ENCODE peak calls at places on chromosomes 2 and 18, in four cellular contexts. One of them, this sample, is unnamed.

GRCh38 chr2:25397777-25398176 is 56.1 kb upstream of the DNMT3A start:
- DNase-seq in K562: no peak
- DNase-seq in HepG2: no peak
- DNase-seq in A549: no peak
- DNase-seq in this sample: no peak

GRCh38 chr2:45210466-45211195 is 201.4 kb upstream of the SIX2 start:
- DNase-seq in K562: no peak
- DNase-seq in HepG2: no peak
- DNase-seq in A549: no peak
- DNase-seq in this sample: no peak

GRCh38 chr2:103788875-103789715 is 1027.3 kb downstream of the TMEM182 start:
- DNase-seq in K562: no peak
- DNase-seq in HepG2: peak
- DNase-seq in A549: no peak
- DNase-seq in this sample: peak

GRCh38 chr2:52465267-52465666 is 1302.3 kb upstream of the CHAC2 start:
- DNase-seq in K562: no peak
- DNase-seq in HepG2: no peak
- DNase-seq in A549: no peak
- DNase-seq in this sample: no peak

GRCh38 chr2:78699696-78700095 is 325.8 kb upstream of the REG3G start:
- DNase-seq in K562: no peak
- DNase-seq in HepG2: no peak
- DNase-seq in A549: no peak
- DNase-seq in this sample: no peak

GRCh38 chr2:104874230-104874629 is 20.3 kb downstream of the POU3F3 start:
- DNase-seq in K562: no peak
- DNase-seq in HepG2: no peak
- DNase-seq in A549: no peak
- DNase-seq in this sample: no peak

GRCh38 chr2:88329815-88330603 is 122.5 kb downstream of the FOXI3 start:
- DNase-seq in K562: no peak
- DNase-seq in HepG2: peak
- DNase-seq in A549: no peak
- DNase-seq in this sample: peak

GRCh38 chr2:33529771-33530481 is 53.5 kb downstream of the RASGRP3 start:
- DNase-seq in K562: peak
- DNase-seq in HepG2: no peak
- DNase-seq in A549: peak
- DNase-seq in this sample: no peak

GRCh38 chr2:134137182-134137595 is 116.7 kb upstream of the MGAT5 start:
- DNase-seq in K562: no peak
- DNase-seq in HepG2: no peak
- DNase-seq in A549: no peak
- DNase-seq in this sample: no peak

GRCh38 chr2:64392514-64392913 is 61.4 kb upstream of the LGALSL start:
- DNase-seq in K562: no peak
- DNase-seq in HepG2: no peak
- DNase-seq in A549: no peak
- DNase-seq in this sample: no peak

GRCh38 chr2:200125463-200125862 is 170.1 kb downstream of the MAIP1 start:
- DNase-seq in K562: no peak
- DNase-seq in HepG2: no peak
- DNase-seq in A549: no peak
- DNase-seq in this sample: no peak

GRCh38 chr2:148122788-148123187 is 101.9 kb downstream of the MBD5 start:
- DNase-seq in K562: no peak
- DNase-seq in HepG2: no peak
- DNase-seq in A549: no peak
- DNase-seq in this sample: no peak

GRCh38 chr2:160375037-160375436 is 118.6 kb downstream of the RBMS1 start:
- DNase-seq in K562: no peak
- DNase-seq in HepG2: no peak
- DNase-seq in A549: no peak
- DNase-seq in this sample: no peak

GRCh38 chr2:181054843-181055242 is 74.4 kb downstream of the UBE2E3 start:
- DNase-seq in K562: no peak
- DNase-seq in HepG2: no peak
- DNase-seq in A549: no peak
- DNase-seq in this sample: no peak
- TF ChIP-seq HMGXB4 in K562: no peak
- TF ChIP-seq HMGXB4 in HepG2: no peak
- TF ChIP-seq HMGXB4 in A549: no peak
- TF ChIP-seq HMGXB4 in this sample: no peak

DNA sequence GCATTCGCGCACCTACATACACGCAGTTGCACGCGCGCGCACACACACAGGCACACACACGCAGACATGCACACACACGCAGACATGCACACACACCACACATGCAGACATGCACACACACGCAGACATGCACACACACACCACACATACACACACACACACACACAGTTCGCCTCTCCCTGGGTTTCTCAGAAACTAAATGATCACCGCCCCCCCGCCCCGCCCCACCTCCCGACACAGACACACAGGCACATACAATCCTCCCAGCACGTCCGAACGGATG is 1.1 kb downstream of the EPHA4 start:
- DNase-seq in K562: no peak
- DNase-seq in HepG2: no peak
- DNase-seq in A549: no peak
- DNase-seq in this sample: no peak
- TF ChIP-seq USF2 in K562: no peak
- TF ChIP-seq USF2 in HepG2: no peak
- TF ChIP-seq USF2 in A549: no peak
- TF ChIP-seq USF2 in this sample: no peak

GRCh38 chr18:77249583-77250500 is at the start of gene GALR1:
- DNase-seq in K562: no peak
- DNase-seq in HepG2: no peak
- DNase-seq in A549: no peak
- DNase-seq in this sample: peak
- TF ChIP-seq HMGXB4 in K562: no peak
- TF ChIP-seq HMGXB4 in HepG2: no peak
- TF ChIP-seq HMGXB4 in A549: no peak
- TF ChIP-seq HMGXB4 in this sample: no peak

DNA sequence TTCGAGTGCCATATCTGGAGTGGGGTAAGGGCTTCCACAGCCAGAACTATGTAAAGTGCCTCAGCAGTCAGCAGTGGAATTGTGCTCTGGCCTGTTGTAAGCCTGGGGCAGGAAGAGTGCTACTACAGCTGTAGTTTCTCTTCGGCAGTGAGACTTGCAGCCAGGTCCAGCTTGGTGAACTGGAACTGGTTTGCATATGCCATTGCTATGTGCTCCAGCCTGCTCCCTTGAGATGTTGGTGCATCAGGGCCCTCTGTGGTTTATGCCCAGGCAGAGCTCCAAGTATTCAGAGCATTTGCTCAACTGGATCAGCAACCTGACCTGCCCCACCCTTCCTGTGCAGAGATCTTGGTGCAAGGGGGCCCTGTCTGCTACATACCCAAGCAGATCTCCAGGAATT is 47.8 kb downstream of the ZNF804A start:
- DNase-seq in K562: no peak
- DNase-seq in HepG2: no peak
- DNase-seq in A549: no peak
- DNase-seq in this sample: no peak
- TF ChIP-seq USF2 in K562: no peak
- TF ChIP-seq USF2 in HepG2: no peak
- TF ChIP-seq USF2 in A549: no peak
- TF ChIP-seq USF2 in this sample: no peak

DNA sequence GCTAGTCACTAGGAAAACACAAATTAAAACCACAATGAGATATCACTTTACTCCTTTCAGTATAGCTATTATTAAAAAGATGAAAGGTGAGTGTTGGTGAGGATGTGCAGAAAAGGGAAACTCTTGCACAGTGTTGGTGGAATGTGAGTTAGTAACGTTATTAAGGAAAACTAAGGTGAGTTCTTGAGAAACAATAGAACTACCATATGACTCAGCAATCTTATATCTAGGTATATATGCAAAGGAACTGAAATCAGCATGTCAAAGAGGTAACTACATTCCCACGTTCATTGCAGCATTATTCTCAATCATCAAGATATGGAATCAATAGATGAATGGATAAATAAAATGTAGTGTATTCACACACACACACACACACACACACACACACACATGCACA is 117.3 kb upstream of the HNMT start:
- DNase-seq in K562: no peak
- DNase-seq in HepG2: no peak
- DNase-seq in A549: no peak
- DNase-seq in this sample: no peak
- TF ChIP-seq HMGXB4 in K562: no peak
- TF ChIP-seq HMGXB4 in HepG2: no peak
- TF ChIP-seq HMGXB4 in A549: no peak
- TF ChIP-seq HMGXB4 in this sample: no peak

DNA sequence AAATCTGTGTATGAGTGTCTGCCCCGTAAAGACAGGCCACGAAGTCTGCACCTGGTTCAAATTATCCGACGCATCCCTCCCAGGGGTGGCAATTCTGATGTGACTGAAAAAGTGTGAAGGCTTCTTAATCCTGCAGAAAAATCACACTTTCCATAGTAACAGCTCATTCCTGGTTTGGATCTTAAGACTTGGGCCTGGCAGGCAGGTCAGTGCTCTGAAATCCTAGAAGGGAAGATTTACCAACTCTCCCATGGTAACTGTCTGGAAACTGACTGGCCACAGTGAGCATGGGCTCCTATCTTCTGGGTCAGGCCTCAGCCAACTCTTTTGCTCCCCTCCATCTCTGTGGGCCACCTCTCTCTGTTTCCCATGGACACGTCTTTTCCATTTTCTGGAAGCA is 86.8 kb downstream of the ACAA2 start:
- DNase-seq in K562: no peak
- DNase-seq in HepG2: no peak
- DNase-seq in A549: no peak
- DNase-seq in this sample: no peak
- TF ChIP-seq USF2 in K562: no peak
- TF ChIP-seq USF2 in HepG2: no peak
- TF ChIP-seq USF2 in A549: no peak
- TF ChIP-seq USF2 in this sample: no peak

DNA sequence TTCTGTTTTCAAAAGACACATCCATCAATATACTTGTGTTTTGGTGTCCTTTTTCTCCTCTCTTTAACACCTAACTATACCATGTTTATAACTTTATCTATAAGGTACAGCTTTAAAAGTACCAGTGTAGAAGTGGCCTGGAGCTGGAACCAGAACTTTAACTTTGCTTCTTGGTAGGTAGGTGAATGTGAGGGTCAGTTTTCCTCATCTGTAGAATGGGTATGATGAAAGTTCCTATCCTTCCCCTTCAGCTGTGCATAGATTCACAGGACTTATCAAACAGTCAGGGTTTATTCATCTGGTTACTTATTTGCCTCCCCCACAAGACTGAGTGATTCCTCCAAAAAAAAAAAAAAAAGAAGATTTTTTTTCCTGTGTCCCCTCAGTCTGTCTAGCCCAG is 12.7 kb downstream of the KCTD1 start:
- DNase-seq in K562: no peak
- DNase-seq in HepG2: no peak
- DNase-seq in A549: no peak
- DNase-seq in this sample: no peak
- TF ChIP-seq HMGXB4 in K562: no peak
- TF ChIP-seq HMGXB4 in HepG2: no peak
- TF ChIP-seq HMGXB4 in A549: no peak
- TF ChIP-seq HMGXB4 in this sample: no peak

DNA sequence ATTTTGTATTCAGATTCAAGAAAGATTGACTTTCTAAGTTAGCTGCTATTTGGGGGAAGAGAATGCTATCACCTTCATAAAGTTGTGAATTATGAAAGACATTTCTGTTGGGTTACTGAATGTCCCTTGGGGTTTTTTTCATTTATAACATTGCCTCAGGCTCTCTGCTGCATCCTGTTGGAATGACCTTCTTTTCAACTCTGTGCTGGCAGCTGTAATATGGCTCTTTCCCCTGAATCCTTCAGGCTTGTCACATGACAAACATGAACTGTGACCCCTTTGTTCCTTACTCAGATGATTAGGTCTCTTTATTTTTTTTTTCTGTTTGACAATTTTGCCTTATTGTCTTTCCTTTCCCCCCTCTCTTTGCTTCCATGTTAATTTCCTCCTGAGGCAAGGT is 159.8 kb downstream of the TAF4B start:
- DNase-seq in K562: no peak
- DNase-seq in HepG2: peak
- DNase-seq in A549: no peak
- DNase-seq in this sample: no peak
- TF ChIP-seq USF2 in K562: no peak
- TF ChIP-seq USF2 in HepG2: peak
- TF ChIP-seq USF2 in A549: no peak
- TF ChIP-seq USF2 in this sample: peak

GRCh38 chr2:42103829-42104228 is 56.0 kb downstream of the PKDCC start:
- DNase-seq in K562: no peak
- DNase-seq in HepG2: no peak
- DNase-seq in A549: no peak
- DNase-seq in this sample: no peak
- TF ChIP-seq HMGXB4 in K562: no peak
- TF ChIP-seq HMGXB4 in HepG2: no peak
- TF ChIP-seq HMGXB4 in A549: no peak
- TF ChIP-seq HMGXB4 in this sample: no peak

This sample was measured in WTC11.